ENCODE peak calls at places on chromosomes 11 and 22, in nine cellular contexts. One of them, this sample, is unnamed.

GRCh38 chr22:24146791-24147353 is 34.4 kb upstream of the SUSD2 start:
- DNase-seq in heart right ventricle: peak; percentile 45
- DNase-seq in neural progenitor cell: peak; percentile 16
- DNase-seq in IMR-90: peak; percentile 92
- DNase-seq in GM23338: peak; percentile 42
- DNase-seq in CD8-positive, alpha-beta T cell: no peak
- DNase-seq in HCT116: no peak
- DNase-seq in fibroblast of villous mesenchyme: peak; percentile 92
- DNase-seq in brain microvascular endothelial cell: peak; percentile 29
- DNase-seq in this sample: no peak

GRCh38 chr22:38172489-38173155 is 9.0 kb downstream of the PLA2G6 start:
- DNase-seq in heart right ventricle: peak; percentile 86
- DNase-seq in neural progenitor cell: no peak
- DNase-seq in IMR-90: peak; percentile 65
- DNase-seq in GM23338: no peak
- DNase-seq in CD8-positive, alpha-beta T cell: peak; percentile 29
- DNase-seq in HCT116: no peak
- DNase-seq in fibroblast of villous mesenchyme: no peak
- DNase-seq in brain microvascular endothelial cell: peak; percentile 29
- DNase-seq in this sample: peak; percentile 64

GRCh38 chr22:24848559-24849168 is 42.7 kb downstream of the SGSM1 start:
- DNase-seq in heart right ventricle: no peak
- DNase-seq in neural progenitor cell: no peak
- DNase-seq in IMR-90: no peak
- DNase-seq in GM23338: no peak
- DNase-seq in CD8-positive, alpha-beta T cell: no peak
- DNase-seq in HCT116: no peak
- DNase-seq in fibroblast of villous mesenchyme: no peak
- DNase-seq in brain microvascular endothelial cell: no peak
- DNase-seq in this sample: no peak

GRCh38 chr11:59292611-59293010 is 66.1 kb upstream of the OR5AN1 start:
- DNase-seq in heart right ventricle: no peak
- DNase-seq in neural progenitor cell: no peak
- DNase-seq in IMR-90: no peak
- DNase-seq in GM23338: no peak
- DNase-seq in CD8-positive, alpha-beta T cell: no peak
- DNase-seq in HCT116: no peak
- DNase-seq in fibroblast of villous mesenchyme: no peak
- DNase-seq in brain microvascular endothelial cell: no peak
- DNase-seq in this sample: peak; percentile 36

GRCh38 chr11:115535781-115536180 is 31.6 kb upstream of the CADM1 start:
- DNase-seq in heart right ventricle: no peak
- DNase-seq in neural progenitor cell: no peak
- DNase-seq in IMR-90: no peak
- DNase-seq in GM23338: no peak
- DNase-seq in CD8-positive, alpha-beta T cell: no peak
- DNase-seq in HCT116: no peak
- DNase-seq in fibroblast of villous mesenchyme: no peak
- DNase-seq in brain microvascular endothelial cell: no peak
- DNase-seq in this sample: no peak

GRCh38 chr11:1303196-1303821 is 6.1 kb downstream of the TOLLIP start:
- DNase-seq in heart right ventricle: no peak
- DNase-seq in neural progenitor cell: peak; percentile 57
- DNase-seq in IMR-90: no peak
- DNase-seq in GM23338: peak; percentile 70
- DNase-seq in CD8-positive, alpha-beta T cell: no peak
- DNase-seq in HCT116: no peak
- DNase-seq in fibroblast of villous mesenchyme: no peak
- DNase-seq in brain microvascular endothelial cell: no peak
- DNase-seq in this sample: peak; percentile 85

GRCh38 chr11:123454796-123455195 is 24.7 kb downstream of the GRAMD1B start:
- DNase-seq in heart right ventricle: no peak
- DNase-seq in neural progenitor cell: no peak
- DNase-seq in IMR-90: no peak
- DNase-seq in GM23338: no peak
- DNase-seq in CD8-positive, alpha-beta T cell: no peak
- DNase-seq in HCT116: no peak
- DNase-seq in fibroblast of villous mesenchyme: no peak
- DNase-seq in brain microvascular endothelial cell: no peak
- DNase-seq in this sample: no peak

GRCh38 chr11:45812581-45813548 is 7.9 kb downstream of the SLC35C1 start:
- DNase-seq in heart right ventricle: no peak
- DNase-seq in neural progenitor cell: no peak
- DNase-seq in IMR-90: no peak
- DNase-seq in GM23338: peak; percentile 37
- DNase-seq in CD8-positive, alpha-beta T cell: no peak
- DNase-seq in HCT116: no peak
- DNase-seq in fibroblast of villous mesenchyme: no peak
- DNase-seq in brain microvascular endothelial cell: no peak
- DNase-seq in this sample: no peak

GRCh38 chr11:2581151-2581930 is 118.5 kb downstream of the KCNQ1OT1 start:
- DNase-seq in heart right ventricle: no peak
- DNase-seq in neural progenitor cell: no peak
- DNase-seq in IMR-90: no peak
- DNase-seq in GM23338: no peak
- DNase-seq in CD8-positive, alpha-beta T cell: no peak
- DNase-seq in HCT116: no peak
- DNase-seq in fibroblast of villous mesenchyme: no peak
- DNase-seq in brain microvascular endothelial cell: no peak
- DNase-seq in this sample: no peak

GRCh38 chr11:126317681-126318641 is 14.1 kb downstream of the DCPS start:
- DNase-seq in heart right ventricle: peak; percentile 81
- DNase-seq in neural progenitor cell: no peak
- DNase-seq in IMR-90: peak; percentile 83
- DNase-seq in GM23338: no peak
- DNase-seq in CD8-positive, alpha-beta T cell: no peak
- DNase-seq in HCT116: no peak
- DNase-seq in fibroblast of villous mesenchyme: peak; percentile 86
- DNase-seq in brain microvascular endothelial cell: peak; percentile 68
- DNase-seq in this sample: peak; percentile 30

GRCh38 chr11:11989774-11990744 is 18.4 kb downstream of the DKK3 start:
- DNase-seq in heart right ventricle: no peak
- DNase-seq in neural progenitor cell: no peak
- DNase-seq in IMR-90: no peak
- DNase-seq in GM23338: no peak
- DNase-seq in CD8-positive, alpha-beta T cell: no peak
- DNase-seq in HCT116: no peak
- DNase-seq in fibroblast of villous mesenchyme: peak; percentile 66
- DNase-seq in brain microvascular endothelial cell: no peak
- DNase-seq in this sample: no peak

GRCh38 chr11:91435694-91436375 is 788.8 kb upstream of the FAT3 start:
- DNase-seq in heart right ventricle: no peak
- DNase-seq in neural progenitor cell: peak; percentile 31
- DNase-seq in IMR-90: no peak
- DNase-seq in GM23338: peak; percentile 48
- DNase-seq in CD8-positive, alpha-beta T cell: no peak
- DNase-seq in HCT116: no peak
- DNase-seq in fibroblast of villous mesenchyme: no peak
- DNase-seq in brain microvascular endothelial cell: no peak
- DNase-seq in this sample: peak; percentile 5

GRCh38 chr11:32290783-32291182 is 144.6 kb downstream of the WT1 start:
- DNase-seq in heart right ventricle: no peak
- DNase-seq in neural progenitor cell: no peak
- DNase-seq in IMR-90: no peak
- DNase-seq in GM23338: no peak
- DNase-seq in CD8-positive, alpha-beta T cell: no peak
- DNase-seq in HCT116: no peak
- DNase-seq in fibroblast of villous mesenchyme: no peak
- DNase-seq in brain microvascular endothelial cell: no peak
- DNase-seq in this sample: peak; percentile 7

GRCh38 chr11:83427943-83428342 is 141.8 kb upstream of the CCDC90B start:
- DNase-seq in heart right ventricle: no peak
- DNase-seq in neural progenitor cell: no peak
- DNase-seq in IMR-90: no peak
- DNase-seq in GM23338: no peak
- DNase-seq in CD8-positive, alpha-beta T cell: no peak
- DNase-seq in HCT116: no peak
- DNase-seq in fibroblast of villous mesenchyme: no peak
- DNase-seq in brain microvascular endothelial cell: no peak
- DNase-seq in this sample: no peak

GRCh38 chr11:299081-299891 is at the start of gene IFITM5:
- DNase-seq in heart right ventricle: no peak
- DNase-seq in neural progenitor cell: no peak
- DNase-seq in IMR-90: no peak
- DNase-seq in GM23338: no peak
- DNase-seq in CD8-positive, alpha-beta T cell: no peak
- DNase-seq in HCT116: no peak
- DNase-seq in fibroblast of villous mesenchyme: no peak
- DNase-seq in brain microvascular endothelial cell: no peak
- DNase-seq in this sample: no peak

GRCh38 chr22:36760716-36761115 is 15.2 kb downstream of the IFT27 start:
- DNase-seq in heart right ventricle: no peak
- DNase-seq in neural progenitor cell: no peak
- DNase-seq in IMR-90: no peak
- DNase-seq in GM23338: no peak
- DNase-seq in CD8-positive, alpha-beta T cell: no peak
- DNase-seq in HCT116: no peak
- DNase-seq in fibroblast of villous mesenchyme: no peak
- DNase-seq in brain microvascular endothelial cell: no peak
- DNase-seq in this sample: no peak

GRCh38 chr11:42972741-42973140 is 339.1 kb upstream of the API5 start:
- DNase-seq in heart right ventricle: no peak
- DNase-seq in neural progenitor cell: no peak
- DNase-seq in IMR-90: no peak
- DNase-seq in GM23338: no peak
- DNase-seq in CD8-positive, alpha-beta T cell: no peak
- DNase-seq in HCT116: no peak
- DNase-seq in fibroblast of villous mesenchyme: no peak
- DNase-seq in brain microvascular endothelial cell: no peak
- DNase-seq in this sample: no peak

GRCh38 chr11:87778341-87778740 is 396.9 kb downstream of the RAB38 start:
- DNase-seq in heart right ventricle: no peak
- DNase-seq in neural progenitor cell: peak; percentile 2
- DNase-seq in IMR-90: no peak
- DNase-seq in GM23338: no peak
- DNase-seq in CD8-positive, alpha-beta T cell: no peak
- DNase-seq in HCT116: peak; percentile 12
- DNase-seq in fibroblast of villous mesenchyme: no peak
- DNase-seq in brain microvascular endothelial cell: no peak
- DNase-seq in this sample: peak; percentile 33

GRCh38 chr11:128289048-128289447 is 298.3 kb downstream of the ETS1 start:
- DNase-seq in heart right ventricle: no peak
- DNase-seq in neural progenitor cell: no peak
- DNase-seq in IMR-90: no peak
- DNase-seq in GM23338: no peak
- DNase-seq in CD8-positive, alpha-beta T cell: no peak
- DNase-seq in HCT116: no peak
- DNase-seq in fibroblast of villous mesenchyme: no peak
- DNase-seq in brain microvascular endothelial cell: no peak
- DNase-seq in this sample: no peak

GRCh38 chr11:120223793-120224192 is 13.0 kb downstream of the OAF start:
- DNase-seq in heart right ventricle: no peak
- DNase-seq in neural progenitor cell: no peak
- DNase-seq in IMR-90: no peak
- DNase-seq in GM23338: no peak
- DNase-seq in CD8-positive, alpha-beta T cell: no peak
- DNase-seq in HCT116: no peak
- DNase-seq in fibroblast of villous mesenchyme: no peak
- DNase-seq in brain microvascular endothelial cell: no peak
- DNase-seq in this sample: no peak

GRCh38 chr11:4697583-4697982 is at the start of gene OR51E2:
- DNase-seq in heart right ventricle: no peak
- DNase-seq in neural progenitor cell: peak; percentile 39
- DNase-seq in IMR-90: peak; percentile 78
- DNase-seq in GM23338: peak; percentile 17
- DNase-seq in CD8-positive, alpha-beta T cell: no peak
- DNase-seq in HCT116: no peak
- DNase-seq in fibroblast of villous mesenchyme: peak; percentile 49
- DNase-seq in brain microvascular endothelial cell: peak; percentile 90
- DNase-seq in this sample: peak; percentile 35

DNA sequence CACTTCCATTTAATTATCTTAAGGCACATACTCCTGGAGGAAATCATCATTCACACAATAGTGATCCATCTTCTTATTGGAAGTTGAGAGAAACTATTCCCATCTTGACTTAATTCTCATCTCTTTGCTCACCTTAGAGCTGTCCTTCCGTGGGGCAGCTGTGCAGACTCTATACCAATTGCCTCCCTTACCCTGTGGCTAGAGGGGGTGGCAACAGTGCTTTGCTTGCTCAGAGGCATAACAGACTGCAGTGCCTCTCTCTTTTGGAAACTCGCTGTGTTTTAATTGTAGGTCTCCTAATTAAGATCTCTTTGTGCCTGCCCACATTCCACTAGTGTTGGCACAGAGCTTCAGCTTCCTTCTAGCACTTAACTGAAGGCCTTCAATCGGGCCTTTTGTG is 5.5 kb downstream of the KMT2A start:
- DNase-seq in heart right ventricle: no peak
- DNase-seq in neural progenitor cell: peak; percentile 29
- DNase-seq in IMR-90: no peak
- DNase-seq in GM23338: no peak
- DNase-seq in CD8-positive, alpha-beta T cell: no peak
- DNase-seq in HCT116: no peak
- DNase-seq in fibroblast of villous mesenchyme: no peak
- DNase-seq in brain microvascular endothelial cell: no peak
- DNase-seq in this sample: no peak
- H3K4me3 ChIP-seq in heart right ventricle: no peak overlapping the region
- H3K4me3 ChIP-seq in neural progenitor cell: peak overlapping the region; percentile 18
- H3K4me3 ChIP-seq in IMR-90: no peak overlapping the region
- H3K4me3 ChIP-seq in GM23338: no peak overlapping the region
- H3K4me3 ChIP-seq in CD8-positive, alpha-beta T cell: no peak overlapping the region
- H3K4me3 ChIP-seq in HCT116: no peak overlapping the region
- H3K4me3 ChIP-seq in fibroblast of villous mesenchyme: no peak overlapping the region
- H3K4me3 ChIP-seq in brain microvascular endothelial cell: no peak overlapping the region
- H3K4me3 ChIP-seq in this sample: no peak overlapping the region

GRCh38 chr11:62791501-62792192 is at the start of gene TMEM223:
- DNase-seq in heart right ventricle: peak; percentile 90
- DNase-seq in neural progenitor cell: peak; percentile 90
- DNase-seq in IMR-90: peak; percentile 72
- DNase-seq in GM23338: peak; percentile 94
- DNase-seq in CD8-positive, alpha-beta T cell: peak; percentile 84
- DNase-seq in HCT116: peak; percentile 47
- DNase-seq in fibroblast of villous mesenchyme: peak; percentile 80
- DNase-seq in brain microvascular endothelial cell: peak; percentile 68
- DNase-seq in this sample: peak; percentile 85
- TF ChIP-seq CTCF in heart right ventricle: peak; percentile 12
- TF ChIP-seq CTCF in neural progenitor cell: peak; percentile 24
- TF ChIP-seq CTCF in IMR-90: peak; percentile 10
- TF ChIP-seq CTCF in GM23338: peak; percentile 24
- TF ChIP-seq CTCF in CD8-positive, alpha-beta T cell: no peak
- TF ChIP-seq CTCF in HCT116: no peak
- TF ChIP-seq CTCF in fibroblast of villous mesenchyme: no peak
- TF ChIP-seq CTCF in brain microvascular endothelial cell: peak; percentile 12
- TF ChIP-seq CTCF in this sample: no peak

GRCh38 chr11:7533199-7534029 is 19.6 kb downstream of the PPFIBP2 start:
- DNase-seq in heart right ventricle: no peak
- DNase-seq in neural progenitor cell: no peak
- DNase-seq in IMR-90: no peak
- DNase-seq in GM23338: no peak
- DNase-seq in CD8-positive, alpha-beta T cell: no peak
- DNase-seq in HCT116: no peak
- DNase-seq in fibroblast of villous mesenchyme: no peak
- DNase-seq in brain microvascular endothelial cell: no peak
- DNase-seq in this sample: no peak
- H3K4me3 ChIP-seq in heart right ventricle: no peak overlapping the region
- H3K4me3 ChIP-seq in neural progenitor cell: no peak overlapping the region
- H3K4me3 ChIP-seq in IMR-90: no peak overlapping the region
- H3K4me3 ChIP-seq in GM23338: no peak overlapping the region
- H3K4me3 ChIP-seq in CD8-positive, alpha-beta T cell: no peak overlapping the region
- H3K4me3 ChIP-seq in HCT116: no peak overlapping the region
- H3K4me3 ChIP-seq in fibroblast of villous mesenchyme: no peak overlapping the region
- H3K4me3 ChIP-seq in brain microvascular endothelial cell: no peak overlapping the region
- H3K4me3 ChIP-seq in this sample: no peak overlapping the region

GRCh38 chr11:119196833-119197483 is 9.2 kb upstream of the CBL start:
- DNase-seq in heart right ventricle: peak; percentile 79
- DNase-seq in neural progenitor cell: peak; percentile 84
- DNase-seq in IMR-90: peak; percentile 85
- DNase-seq in GM23338: peak; percentile 96
- DNase-seq in CD8-positive, alpha-beta T cell: peak; percentile 57
- DNase-seq in HCT116: peak; percentile 76
- DNase-seq in fibroblast of villous mesenchyme: peak; percentile 89
- DNase-seq in brain microvascular endothelial cell: peak; percentile 72
- DNase-seq in this sample: peak; percentile 93
- TF ChIP-seq CTCF in heart right ventricle: peak; percentile 86
- TF ChIP-seq CTCF in neural progenitor cell: peak; percentile 89
- TF ChIP-seq CTCF in IMR-90: peak; percentile 92
- TF ChIP-seq CTCF in GM23338: peak; percentile 91
- TF ChIP-seq CTCF in CD8-positive, alpha-beta T cell: peak; percentile 81
- TF ChIP-seq CTCF in HCT116: peak; percentile 93
- TF ChIP-seq CTCF in fibroblast of villous mesenchyme: peak; percentile 83
- TF ChIP-seq CTCF in brain microvascular endothelial cell: peak; percentile 82
- TF ChIP-seq CTCF in this sample: peak; percentile 86

This sample was measured in epithelial cell of esophagus.